ENCODE peak calls at places on chromosomes 12 and 14, in seven cellular contexts. Q is GM13977, J is LoVo, F is T-helper 9 cell, M is hippocampal formation, D is uterus, Y is left ventricle myocardium superior. A is an unnamed sample.

GRCh38 chr12:103745962-103746361 is 95.1 kb downstream of the NT5DC3 start:
- DNase-seq in M (no peak), Y (no peak), Q (no peak), D (no peak), F (no peak), J (no peak), A (no peak)

GRCh38 chr12:98741229-98741614 is 96.1 kb downstream of the APAF1 start:
- DNase-seq in M (no peak), Y (no peak), Q (no peak), J (no peak), D (no peak), F (no peak), A (no peak)

GRCh38 chr14:24630872-24631477 is 3.0 kb downstream of the GZMB start:
- DNase-seq in D (no peak), J (peak), Q (no peak), M (no peak), Y (no peak), F (no peak), A (peak)

GRCh38 chr12:124109760-124110159 is 136.7 kb downstream of the ZNF664 start:
- DNase-seq in M (no peak), D (no peak), F (no peak), J (no peak), Y (no peak), Q (peak), A (no peak)

GRCh38 chr12:20520572-20520971 is 152.2 kb downstream of the PDE3A start:
- DNase-seq in Y (peak), D (no peak), J (no peak), M (no peak), F (no peak), Q (no peak), A (no peak)

GRCh38 chr12:105076098-105076497 is 8.2 kb downstream of the ALDH1L2 start:
- DNase-seq in F (no peak), M (no peak), Q (no peak), D (no peak), Y (no peak), J (no peak), A (no peak)

GRCh38 chr14:104822821-104823615 is 22.1 kb downstream of the ZBTB42 start:
- DNase-seq in Y (no peak), Q (no peak), J (no peak), F (no peak), D (no peak), M (no peak), A (no peak)

GRCh38 chr12:90938451-90938850 is 16.5 kb downstream of the CCER1 start:
- DNase-seq in F (no peak), J (peak), D (no peak), M (no peak), Y (no peak), Q (no peak), A (no peak)

GRCh38 chr12:34390846-34391700 is 368.8 kb downstream of the ALG10 start:
- DNase-seq in M (no peak), J (no peak), Y (peak), F (no peak), Q (no peak), D (no peak), A (no peak)

GRCh38 chr12:74900232-74900631 is 309.4 kb downstream of the KCNC2 start:
- DNase-seq in Q (no peak), J (no peak), D (no peak), F (no peak), M (no peak), Y (no peak), A (no peak)